ENCODE peak calls at places on chromosomes 16 and 17, in ten cellular contexts. One of them, this sample, is unnamed.

GRCh38 chr16:11123666-11124065 is 132.3 kb downstream of the SOCS1 start:
- DNase-seq in GM04503: no peak
- DNase-seq in left kidney: no peak
- DNase-seq in uterus: no peak
- DNase-seq in CD4-positive, CD25-positive, alpha-beta regulatory T cell: no peak
- DNase-seq in activated CD4-positive, alpha-beta T cell treated with anti-CD3 and anti-CD28 coated beads for 4 hours: no peak
- DNase-seq in Ammon's horn: no peak
- DNase-seq in GM12865: no peak
- DNase-seq in stimulated activated CD8-positive, alpha-beta memory T cell treated with anti-CD3 and anti-CD28 coated beads, Interleukin-7, amount 100 ng/mL, for 1 hour: no peak
- DNase-seq in NCI-H1092 treated with DMSO at 0.1 percent for 48 hours: no peak
- DNase-seq in this sample: no peak

GRCh38 chr17:51119415-51120356 is 982 bp downstream of the SPAG9 start:
- DNase-seq in CD4-positive, CD25-positive, alpha-beta regulatory T cell: peak; percentile 33
- DNase-seq in stimulated activated CD8-positive, alpha-beta memory T cell treated with anti-CD3 and anti-CD28 coated beads, Interleukin-7, amount 100 ng/mL, for 1 hour: no peak
- DNase-seq in left kidney: peak; percentile 84
- DNase-seq in activated CD4-positive, alpha-beta T cell treated with anti-CD3 and anti-CD28 coated beads for 4 hours: peak; percentile 22
- DNase-seq in Ammon's horn: peak; percentile 42
- DNase-seq in NCI-H1092 treated with DMSO at 0.1 percent for 48 hours: peak; percentile 18
- DNase-seq in GM12865: peak; percentile 61
- DNase-seq in uterus: peak; percentile 43
- DNase-seq in GM04503: no peak
- DNase-seq in this sample: peak; percentile 60

GRCh38 chr16:66326995-66327513 is 39.4 kb upstream of the CDH5 start:
- DNase-seq in left kidney: peak; percentile 62
- DNase-seq in NCI-H1092 treated with DMSO at 0.1 percent for 48 hours: peak; percentile 93
- DNase-seq in uterus: no peak
- DNase-seq in activated CD4-positive, alpha-beta T cell treated with anti-CD3 and anti-CD28 coated beads for 4 hours: no peak
- DNase-seq in CD4-positive, CD25-positive, alpha-beta regulatory T cell: no peak
- DNase-seq in Ammon's horn: peak; percentile 76
- DNase-seq in GM12865: no peak
- DNase-seq in GM04503: no peak
- DNase-seq in stimulated activated CD8-positive, alpha-beta memory T cell treated with anti-CD3 and anti-CD28 coated beads, Interleukin-7, amount 100 ng/mL, for 1 hour: no peak
- DNase-seq in this sample: no peak

GRCh38 chr16:31427441-31428276 is 501 bp downstream of the COX6A2 start:
- DNase-seq in GM04503: no peak
- DNase-seq in left kidney: peak; percentile 85
- DNase-seq in stimulated activated CD8-positive, alpha-beta memory T cell treated with anti-CD3 and anti-CD28 coated beads, Interleukin-7, amount 100 ng/mL, for 1 hour: peak; percentile 35
- DNase-seq in uterus: peak; percentile 56
- DNase-seq in activated CD4-positive, alpha-beta T cell treated with anti-CD3 and anti-CD28 coated beads for 4 hours: peak; percentile 73
- DNase-seq in NCI-H1092 treated with DMSO at 0.1 percent for 48 hours: no peak
- DNase-seq in GM12865: no peak
- DNase-seq in Ammon's horn: peak; percentile 62
- DNase-seq in CD4-positive, CD25-positive, alpha-beta regulatory T cell: peak; percentile 52
- DNase-seq in this sample: peak; percentile 76

GRCh38 chr16:30509081-30509480 is 17.3 kb downstream of the ZNF768 start:
- DNase-seq in activated CD4-positive, alpha-beta T cell treated with anti-CD3 and anti-CD28 coated beads for 4 hours: no peak
- DNase-seq in NCI-H1092 treated with DMSO at 0.1 percent for 48 hours: no peak
- DNase-seq in uterus: no peak
- DNase-seq in GM12865: no peak
- DNase-seq in stimulated activated CD8-positive, alpha-beta memory T cell treated with anti-CD3 and anti-CD28 coated beads, Interleukin-7, amount 100 ng/mL, for 1 hour: no peak
- DNase-seq in GM04503: no peak
- DNase-seq in Ammon's horn: no peak
- DNase-seq in CD4-positive, CD25-positive, alpha-beta regulatory T cell: no peak
- DNase-seq in left kidney: no peak
- DNase-seq in this sample: no peak

GRCh38 chr16:85729452-85729851 is 21.4 kb downstream of the C16orf74 start:
- DNase-seq in CD4-positive, CD25-positive, alpha-beta regulatory T cell: no peak
- DNase-seq in NCI-H1092 treated with DMSO at 0.1 percent for 48 hours: no peak
- DNase-seq in uterus: no peak
- DNase-seq in left kidney: no peak
- DNase-seq in GM04503: no peak
- DNase-seq in Ammon's horn: no peak
- DNase-seq in activated CD4-positive, alpha-beta T cell treated with anti-CD3 and anti-CD28 coated beads for 4 hours: no peak
- DNase-seq in GM12865: no peak
- DNase-seq in stimulated activated CD8-positive, alpha-beta memory T cell treated with anti-CD3 and anti-CD28 coated beads, Interleukin-7, amount 100 ng/mL, for 1 hour: no peak
- DNase-seq in this sample: no peak

GRCh38 chr17:44830359-44831269 is 527 bp upstream of the GJC1 start:
- DNase-seq in NCI-H1092 treated with DMSO at 0.1 percent for 48 hours: no peak
- DNase-seq in left kidney: peak; percentile 70
- DNase-seq in uterus: peak; percentile 59
- DNase-seq in activated CD4-positive, alpha-beta T cell treated with anti-CD3 and anti-CD28 coated beads for 4 hours: peak; percentile 28
- DNase-seq in Ammon's horn: no peak
- DNase-seq in CD4-positive, CD25-positive, alpha-beta regulatory T cell: peak; percentile 12
- DNase-seq in GM04503: no peak
- DNase-seq in GM12865: no peak
- DNase-seq in stimulated activated CD8-positive, alpha-beta memory T cell treated with anti-CD3 and anti-CD28 coated beads, Interleukin-7, amount 100 ng/mL, for 1 hour: no peak
- DNase-seq in this sample: peak; percentile 35

GRCh38 chr16:78748471-78748929 is 649.0 kb downstream of the WWOX start:
- DNase-seq in GM04503: no peak
- DNase-seq in activated CD4-positive, alpha-beta T cell treated with anti-CD3 and anti-CD28 coated beads for 4 hours: no peak
- DNase-seq in Ammon's horn: no peak
- DNase-seq in left kidney: peak; percentile 83
- DNase-seq in uterus: no peak
- DNase-seq in NCI-H1092 treated with DMSO at 0.1 percent for 48 hours: peak; percentile 7
- DNase-seq in CD4-positive, CD25-positive, alpha-beta regulatory T cell: no peak
- DNase-seq in GM12865: no peak
- DNase-seq in stimulated activated CD8-positive, alpha-beta memory T cell treated with anti-CD3 and anti-CD28 coated beads, Interleukin-7, amount 100 ng/mL, for 1 hour: no peak
- DNase-seq in this sample: no peak

GRCh38 chr17:47844814-47845453 is 3.9 kb upstream of the SCRN2 start:
- DNase-seq in CD4-positive, CD25-positive, alpha-beta regulatory T cell: no peak
- DNase-seq in activated CD4-positive, alpha-beta T cell treated with anti-CD3 and anti-CD28 coated beads for 4 hours: no peak
- DNase-seq in stimulated activated CD8-positive, alpha-beta memory T cell treated with anti-CD3 and anti-CD28 coated beads, Interleukin-7, amount 100 ng/mL, for 1 hour: no peak
- DNase-seq in NCI-H1092 treated with DMSO at 0.1 percent for 48 hours: no peak
- DNase-seq in left kidney: peak; percentile 32
- DNase-seq in GM12865: no peak
- DNase-seq in uterus: no peak
- DNase-seq in GM04503: no peak
- DNase-seq in Ammon's horn: no peak
- DNase-seq in this sample: no peak

GRCh38 chr17:5580367-5580766 is 3.9 kb downstream of the NLRP1 start:
- DNase-seq in GM04503: no peak
- DNase-seq in left kidney: no peak
- DNase-seq in uterus: no peak
- DNase-seq in CD4-positive, CD25-positive, alpha-beta regulatory T cell: no peak
- DNase-seq in Ammon's horn: no peak
- DNase-seq in GM12865: no peak
- DNase-seq in activated CD4-positive, alpha-beta T cell treated with anti-CD3 and anti-CD28 coated beads for 4 hours: no peak
- DNase-seq in NCI-H1092 treated with DMSO at 0.1 percent for 48 hours: no peak
- DNase-seq in stimulated activated CD8-positive, alpha-beta memory T cell treated with anti-CD3 and anti-CD28 coated beads, Interleukin-7, amount 100 ng/mL, for 1 hour: no peak
- DNase-seq in this sample: no peak

GRCh38 chr17:81394377-81394747 is 895 bp upstream of the BAHCC1 start:
- DNase-seq in GM12865: no peak
- DNase-seq in Ammon's horn: no peak
- DNase-seq in uterus: no peak
- DNase-seq in left kidney: no peak
- DNase-seq in activated CD4-positive, alpha-beta T cell treated with anti-CD3 and anti-CD28 coated beads for 4 hours: no peak
- DNase-seq in NCI-H1092 treated with DMSO at 0.1 percent for 48 hours: no peak
- DNase-seq in stimulated activated CD8-positive, alpha-beta memory T cell treated with anti-CD3 and anti-CD28 coated beads, Interleukin-7, amount 100 ng/mL, for 1 hour: no peak
- DNase-seq in CD4-positive, CD25-positive, alpha-beta regulatory T cell: no peak
- DNase-seq in GM04503: no peak
- DNase-seq in this sample: no peak

GRCh38 chr17:4148611-4149308 is 5.8 kb downstream of the CYB5D2 start:
- DNase-seq in activated CD4-positive, alpha-beta T cell treated with anti-CD3 and anti-CD28 coated beads for 4 hours: no peak
- DNase-seq in Ammon's horn: no peak
- DNase-seq in GM12865: no peak
- DNase-seq in uterus: no peak
- DNase-seq in GM04503: no peak
- DNase-seq in left kidney: no peak
- DNase-seq in CD4-positive, CD25-positive, alpha-beta regulatory T cell: no peak
- DNase-seq in NCI-H1092 treated with DMSO at 0.1 percent for 48 hours: no peak
- DNase-seq in stimulated activated CD8-positive, alpha-beta memory T cell treated with anti-CD3 and anti-CD28 coated beads, Interleukin-7, amount 100 ng/mL, for 1 hour: no peak
- DNase-seq in this sample: no peak

GRCh38 chr17:28599311-28600184 is 723 bp upstream of the SPAG5 start:
- DNase-seq in GM04503: peak; percentile 45
- DNase-seq in CD4-positive, CD25-positive, alpha-beta regulatory T cell: peak; percentile 74
- DNase-seq in uterus: peak; percentile 73
- DNase-seq in NCI-H1092 treated with DMSO at 0.1 percent for 48 hours: peak; percentile 70
- DNase-seq in stimulated activated CD8-positive, alpha-beta memory T cell treated with anti-CD3 and anti-CD28 coated beads, Interleukin-7, amount 100 ng/mL, for 1 hour: peak; percentile 25
- DNase-seq in activated CD4-positive, alpha-beta T cell treated with anti-CD3 and anti-CD28 coated beads for 4 hours: peak; percentile 68
- DNase-seq in Ammon's horn: peak; percentile 79
- DNase-seq in left kidney: no peak
- DNase-seq in GM12865: peak; percentile 84
- DNase-seq in this sample: no peak

GRCh38 chr17:63358111-63358839 is 87.8 kb downstream of the CYB561 start:
- DNase-seq in activated CD4-positive, alpha-beta T cell treated with anti-CD3 and anti-CD28 coated beads for 4 hours: no peak
- DNase-seq in left kidney: peak; percentile 53
- DNase-seq in Ammon's horn: no peak
- DNase-seq in CD4-positive, CD25-positive, alpha-beta regulatory T cell: no peak
- DNase-seq in GM12865: no peak
- DNase-seq in uterus: no peak
- DNase-seq in stimulated activated CD8-positive, alpha-beta memory T cell treated with anti-CD3 and anti-CD28 coated beads, Interleukin-7, amount 100 ng/mL, for 1 hour: no peak
- DNase-seq in GM04503: peak; percentile 97
- DNase-seq in NCI-H1092 treated with DMSO at 0.1 percent for 48 hours: no peak
- DNase-seq in this sample: no peak

GRCh38 chr16:23500212-23500865 is 10.0 kb downstream of the GGA2 start:
- DNase-seq in activated CD4-positive, alpha-beta T cell treated with anti-CD3 and anti-CD28 coated beads for 4 hours: no peak
- DNase-seq in Ammon's horn: no peak
- DNase-seq in uterus: no peak
- DNase-seq in GM12865: no peak
- DNase-seq in NCI-H1092 treated with DMSO at 0.1 percent for 48 hours: no peak
- DNase-seq in stimulated activated CD8-positive, alpha-beta memory T cell treated with anti-CD3 and anti-CD28 coated beads, Interleukin-7, amount 100 ng/mL, for 1 hour: no peak
- DNase-seq in GM04503: no peak
- DNase-seq in left kidney: no peak
- DNase-seq in CD4-positive, CD25-positive, alpha-beta regulatory T cell: no peak
- DNase-seq in this sample: no peak

GRCh38 chr17:4899341-4900230 is at the start of gene C17orf107:
- DNase-seq in stimulated activated CD8-positive, alpha-beta memory T cell treated with anti-CD3 and anti-CD28 coated beads, Interleukin-7, amount 100 ng/mL, for 1 hour: peak; percentile 82
- DNase-seq in uterus: peak; percentile 79
- DNase-seq in GM04503: no peak
- DNase-seq in left kidney: peak; percentile 90
- DNase-seq in CD4-positive, CD25-positive, alpha-beta regulatory T cell: peak; percentile 91
- DNase-seq in NCI-H1092 treated with DMSO at 0.1 percent for 48 hours: no peak
- DNase-seq in GM12865: peak; percentile 78
- DNase-seq in Ammon's horn: peak; percentile 78
- DNase-seq in activated CD4-positive, alpha-beta T cell treated with anti-CD3 and anti-CD28 coated beads for 4 hours: peak; percentile 98
- DNase-seq in this sample: peak; percentile 98

GRCh38 chr17:40251576-40251975 is 32.5 kb downstream of the WIPF2 start:
- DNase-seq in GM04503: peak; percentile 94
- DNase-seq in Ammon's horn: no peak
- DNase-seq in left kidney: peak; percentile 11
- DNase-seq in CD4-positive, CD25-positive, alpha-beta regulatory T cell: no peak
- DNase-seq in activated CD4-positive, alpha-beta T cell treated with anti-CD3 and anti-CD28 coated beads for 4 hours: no peak
- DNase-seq in NCI-H1092 treated with DMSO at 0.1 percent for 48 hours: no peak
- DNase-seq in uterus: peak; percentile 87
- DNase-seq in GM12865: no peak
- DNase-seq in stimulated activated CD8-positive, alpha-beta memory T cell treated with anti-CD3 and anti-CD28 coated beads, Interleukin-7, amount 100 ng/mL, for 1 hour: no peak
- DNase-seq in this sample: no peak

GRCh38 chr17:70624208-70624607 is 454.9 kb downstream of the KCNJ2 start:
- DNase-seq in left kidney: no peak
- DNase-seq in GM12865: no peak
- DNase-seq in NCI-H1092 treated with DMSO at 0.1 percent for 48 hours: no peak
- DNase-seq in activated CD4-positive, alpha-beta T cell treated with anti-CD3 and anti-CD28 coated beads for 4 hours: no peak
- DNase-seq in GM04503: no peak
- DNase-seq in Ammon's horn: no peak
- DNase-seq in uterus: no peak
- DNase-seq in stimulated activated CD8-positive, alpha-beta memory T cell treated with anti-CD3 and anti-CD28 coated beads, Interleukin-7, amount 100 ng/mL, for 1 hour: no peak
- DNase-seq in CD4-positive, CD25-positive, alpha-beta regulatory T cell: no peak
- DNase-seq in this sample: no peak

GRCh38 chr17:79185671-79186070 is 111.0 kb downstream of the ENGASE start:
- DNase-seq in stimulated activated CD8-positive, alpha-beta memory T cell treated with anti-CD3 and anti-CD28 coated beads, Interleukin-7, amount 100 ng/mL, for 1 hour: no peak
- DNase-seq in uterus: no peak
- DNase-seq in GM12865: no peak
- DNase-seq in CD4-positive, CD25-positive, alpha-beta regulatory T cell: no peak
- DNase-seq in left kidney: no peak
- DNase-seq in GM04503: no peak
- DNase-seq in NCI-H1092 treated with DMSO at 0.1 percent for 48 hours: no peak
- DNase-seq in Ammon's horn: no peak
- DNase-seq in activated CD4-positive, alpha-beta T cell treated with anti-CD3 and anti-CD28 coated beads for 4 hours: no peak
- DNase-seq in this sample: no peak

GRCh38 chr17:37648555-37648954 is 5.3 kb upstream of the DDX52 start:
- DNase-seq in stimulated activated CD8-positive, alpha-beta memory T cell treated with anti-CD3 and anti-CD28 coated beads, Interleukin-7, amount 100 ng/mL, for 1 hour: no peak
- DNase-seq in Ammon's horn: no peak
- DNase-seq in GM12865: no peak
- DNase-seq in uterus: no peak
- DNase-seq in activated CD4-positive, alpha-beta T cell treated with anti-CD3 and anti-CD28 coated beads for 4 hours: no peak
- DNase-seq in NCI-H1092 treated with DMSO at 0.1 percent for 48 hours: no peak
- DNase-seq in GM04503: peak; percentile 71
- DNase-seq in CD4-positive, CD25-positive, alpha-beta regulatory T cell: no peak
- DNase-seq in left kidney: no peak
- DNase-seq in this sample: no peak

GRCh38 chr16:73082608-73083007 is 34.7 kb upstream of the ZFHX3 start:
- DNase-seq in activated CD4-positive, alpha-beta T cell treated with anti-CD3 and anti-CD28 coated beads for 4 hours: no peak
- DNase-seq in NCI-H1092 treated with DMSO at 0.1 percent for 48 hours: no peak
- DNase-seq in Ammon's horn: no peak
- DNase-seq in left kidney: no peak
- DNase-seq in stimulated activated CD8-positive, alpha-beta memory T cell treated with anti-CD3 and anti-CD28 coated beads, Interleukin-7, amount 100 ng/mL, for 1 hour: no peak
- DNase-seq in GM04503: peak; percentile 99
- DNase-seq in uterus: no peak
- DNase-seq in CD4-positive, CD25-positive, alpha-beta regulatory T cell: no peak
- DNase-seq in GM12865: no peak
- DNase-seq in this sample: no peak

GRCh38 chr17:14303343-14304221 is 2.7 kb downstream of the HS3ST3B1 start:
- DNase-seq in CD4-positive, CD25-positive, alpha-beta regulatory T cell: peak; percentile 62
- DNase-seq in uterus: no peak
- DNase-seq in stimulated activated CD8-positive, alpha-beta memory T cell treated with anti-CD3 and anti-CD28 coated beads, Interleukin-7, amount 100 ng/mL, for 1 hour: no peak
- DNase-seq in NCI-H1092 treated with DMSO at 0.1 percent for 48 hours: no peak
- DNase-seq in GM12865: no peak
- DNase-seq in Ammon's horn: no peak
- DNase-seq in GM04503: no peak
- DNase-seq in activated CD4-positive, alpha-beta T cell treated with anti-CD3 and anti-CD28 coated beads for 4 hours: peak; percentile 50
- DNase-seq in left kidney: peak; percentile 67
- DNase-seq in this sample: peak; percentile 65

GRCh38 chr16:23160082-23160481 is 10.8 kb upstream of the USP31 start:
- DNase-seq in Ammon's horn: no peak
- DNase-seq in GM12865: no peak
- DNase-seq in NCI-H1092 treated with DMSO at 0.1 percent for 48 hours: no peak
- DNase-seq in stimulated activated CD8-positive, alpha-beta memory T cell treated with anti-CD3 and anti-CD28 coated beads, Interleukin-7, amount 100 ng/mL, for 1 hour: no peak
- DNase-seq in GM04503: no peak
- DNase-seq in left kidney: no peak
- DNase-seq in uterus: no peak
- DNase-seq in CD4-positive, CD25-positive, alpha-beta regulatory T cell: no peak
- DNase-seq in activated CD4-positive, alpha-beta T cell treated with anti-CD3 and anti-CD28 coated beads for 4 hours: no peak
- DNase-seq in this sample: no peak

GRCh38 chr17:82358467-82359350 is at the start of gene TEX19:
- DNase-seq in CD4-positive, CD25-positive, alpha-beta regulatory T cell: no peak
- DNase-seq in stimulated activated CD8-positive, alpha-beta memory T cell treated with anti-CD3 and anti-CD28 coated beads, Interleukin-7, amount 100 ng/mL, for 1 hour: no peak
- DNase-seq in left kidney: peak; percentile 61
- DNase-seq in NCI-H1092 treated with DMSO at 0.1 percent for 48 hours: peak; percentile 27
- DNase-seq in GM04503: no peak
- DNase-seq in uterus: no peak
- DNase-seq in GM12865: peak; percentile 55
- DNase-seq in Ammon's horn: no peak
- DNase-seq in activated CD4-positive, alpha-beta T cell treated with anti-CD3 and anti-CD28 coated beads for 4 hours: no peak
- DNase-seq in this sample: no peak

GRCh38 chr16:1477033-1477432 is 2.2 kb upstream of the CLCN7 start:
- DNase-seq in left kidney: no peak
- DNase-seq in Ammon's horn: no peak
- DNase-seq in GM12865: no peak
- DNase-seq in activated CD4-positive, alpha-beta T cell treated with anti-CD3 and anti-CD28 coated beads for 4 hours: no peak
- DNase-seq in stimulated activated CD8-positive, alpha-beta memory T cell treated with anti-CD3 and anti-CD28 coated beads, Interleukin-7, amount 100 ng/mL, for 1 hour: no peak
- DNase-seq in GM04503: no peak
- DNase-seq in uterus: no peak
- DNase-seq in CD4-positive, CD25-positive, alpha-beta regulatory T cell: no peak
- DNase-seq in NCI-H1092 treated with DMSO at 0.1 percent for 48 hours: no peak
- DNase-seq in this sample: no peak

GRCh38 chr16:87548086-87548485 is 54.2 kb upstream of the JPH3 start:
- DNase-seq in GM12865: no peak
- DNase-seq in uterus: no peak
- DNase-seq in GM04503: no peak
- DNase-seq in CD4-positive, CD25-positive, alpha-beta regulatory T cell: no peak
- DNase-seq in left kidney: no peak
- DNase-seq in stimulated activated CD8-positive, alpha-beta memory T cell treated with anti-CD3 and anti-CD28 coated beads, Interleukin-7, amount 100 ng/mL, for 1 hour: no peak
- DNase-seq in Ammon's horn: no peak
- DNase-seq in NCI-H1092 treated with DMSO at 0.1 percent for 48 hours: no peak
- DNase-seq in activated CD4-positive, alpha-beta T cell treated with anti-CD3 and anti-CD28 coated beads for 4 hours: no peak
- DNase-seq in this sample: no peak

GRCh38 chr16:80285089-80285488 is 255.7 kb upstream of the DYNLRB2 start:
- DNase-seq in CD4-positive, CD25-positive, alpha-beta regulatory T cell: no peak
- DNase-seq in Ammon's horn: no peak
- DNase-seq in GM04503: peak; percentile 77
- DNase-seq in uterus: no peak
- DNase-seq in NCI-H1092 treated with DMSO at 0.1 percent for 48 hours: no peak
- DNase-seq in GM12865: no peak
- DNase-seq in stimulated activated CD8-positive, alpha-beta memory T cell treated with anti-CD3 and anti-CD28 coated beads, Interleukin-7, amount 100 ng/mL, for 1 hour: no peak
- DNase-seq in left kidney: no peak
- DNase-seq in activated CD4-positive, alpha-beta T cell treated with anti-CD3 and anti-CD28 coated beads for 4 hours: no peak
- DNase-seq in this sample: no peak

GRCh38 chr16:72105978-72106377 is 12.3 kb downstream of the DHX38 start:
- DNase-seq in stimulated activated CD8-positive, alpha-beta memory T cell treated with anti-CD3 and anti-CD28 coated beads, Interleukin-7, amount 100 ng/mL, for 1 hour: no peak
- DNase-seq in GM04503: no peak
- DNase-seq in activated CD4-positive, alpha-beta T cell treated with anti-CD3 and anti-CD28 coated beads for 4 hours: no peak
- DNase-seq in left kidney: no peak
- DNase-seq in uterus: no peak
- DNase-seq in Ammon's horn: no peak
- DNase-seq in CD4-positive, CD25-positive, alpha-beta regulatory T cell: no peak
- DNase-seq in NCI-H1092 treated with DMSO at 0.1 percent for 48 hours: no peak
- DNase-seq in GM12865: no peak
- DNase-seq in this sample: no peak